ENCODE peak calls at places on chromosomes 2 and 18, in ten cellular contexts. E is hepatic stellate cell; R is astrocyte; B is nephron progenitor cell; V is stimulated activated CD4-positive, alpha-beta T cell treated with anti-CD3 and anti-CD28 coated beads, TNF-alpha, amount 100 ng/mL, for 24 hours; S is effector memory CD8-positive, alpha-beta T cell; K is AG09309; P is naive B cell; J is hepatocyte; F is upper lobe of left lung. L is an unnamed sample.
A peak's percentile ranks its signal among the peaks of the same experiment; 100 is the strongest.

GRCh38 chr2:156593011-156593921 is 157.1 kb downstream of the GPD2 start:
- DNase-seq in K (no peak), R (no peak), B (no peak), P (no peak), S (no peak), J (peak; percentile 6), F (no peak), E (no peak), V (no peak), L (no peak)

GRCh38 chr2:1899396-1899730 is 155.0 kb upstream of the PXDN start:
- DNase-seq in K (no peak), V (no peak), P (no peak), E (no peak), F (no peak), R (no peak), J (no peak), S (no peak), B (no peak), L (no peak)

GRCh38 chr2:144137705-144138428 is 382.1 kb downstream of the ZEB2 start:
- DNase-seq in F (no peak), R (peak; percentile 60), B (no peak), P (no peak), V (no peak), K (peak; percentile 10), E (peak; percentile 12), J (no peak), S (no peak), L (no peak)

GRCh38 chr2:110746586-110747521 is 14.5 kb downstream of the ACOXL start:
- DNase-seq in F (no peak), J (no peak), S (no peak), V (no peak), P (no peak), K (no peak), E (no peak), B (no peak), R (no peak), L (no peak)

GRCh38 chr18:40413160-40413559 is 1541.9 kb upstream of the PIK3C3 start:
- DNase-seq in P (no peak), E (no peak), K (no peak), F (no peak), B (peak; percentile 42), V (no peak), J (peak; percentile 61), S (no peak), R (peak; percentile 14), L (peak; percentile 8)

GRCh38 chr18:56565059-56565458 is 73.3 kb downstream of the TXNL1 start:
- DNase-seq in S (no peak), P (no peak), B (no peak), E (no peak), J (no peak), F (no peak), V (no peak), R (peak; percentile 14), K (no peak), L (no peak)

GRCh38 chr2:197306024-197306690 is 4.4 kb downstream of the ANKRD44 start:
- DNase-seq in J (no peak), S (no peak), V (no peak), B (no peak), E (no peak), R (no peak), P (no peak), K (no peak), F (no peak), L (no peak)

GRCh38 chr2:110220193-110220564 is 7.8 kb upstream of the MTLN start:
- DNase-seq in E (no peak), K (no peak), R (no peak), J (no peak), V (no peak), F (no peak), B (no peak), P (no peak), S (no peak), L (no peak)

GRCh38 chr2:154449951-154450658 is 248.4 kb upstream of the KCNJ3 start:
- DNase-seq in J (peak; percentile 4), B (no peak), S (no peak), V (no peak), P (no peak), K (no peak), R (no peak), E (no peak), F (no peak), L (no peak)

GRCh38 chr2:83742117-83742782 is 716.8 kb downstream of the SUCLG1 start:
- DNase-seq in F (no peak), R (no peak), S (no peak), V (no peak), E (no peak), J (peak; percentile 10), P (no peak), K (no peak), B (no peak), L (no peak)

GRCh38 chr2:226030369-226031077 is 631.0 kb downstream of the NYAP2 start:
- DNase-seq in K (no peak), E (no peak), J (peak; percentile 23), R (no peak), F (no peak), S (no peak), P (no peak), V (no peak), B (peak; percentile 36), L (no peak)

GRCh38 chr18:48042431-48042830 is 112.0 kb upstream of the SMAD2 start:
- DNase-seq in R (no peak), E (no peak), J (no peak), F (no peak), K (no peak), S (no peak), P (no peak), B (no peak), V (no peak), L (no peak)

GRCh38 chr2:56522605-56523089 is 338.9 kb downstream of the CCDC85A start:
- DNase-seq in S (no peak), F (no peak), E (no peak), K (no peak), V (no peak), J (peak; percentile 8), R (peak; percentile 76), B (peak; percentile 18), P (no peak), L (no peak)

GRCh38 chr2:3051266-3051665 is 326.4 kb downstream of the EIPR1 start:
- DNase-seq in E (no peak), J (no peak), B (no peak), R (no peak), F (no peak), S (no peak), P (no peak), V (no peak), K (no peak), L (no peak)

GRCh38 chr2:33426666-33427231 is 49.7 kb upstream of the RASGRP3 start:
- DNase-seq in K (no peak), B (no peak), F (no peak), P (no peak), R (peak; percentile 62), E (peak; percentile 49), V (no peak), J (peak; percentile 72), S (no peak), L (peak; percentile 5)

GRCh38 chr2:236585966-236586365 is 16.3 kb downstream of the ACKR3 start:
- DNase-seq in P (no peak), S (no peak), V (no peak), K (no peak), F (no peak), J (no peak), E (no peak), B (no peak), R (no peak), L (no peak)

GRCh38 chr18:33282709-33283333 is 157.7 kb downstream of the CCDC178 start:
- DNase-seq in B (no peak), S (no peak), R (no peak), E (no peak), V (no peak), F (peak; percentile 20), J (no peak), P (no peak), K (no peak), L (no peak)

GRCh38 chr2:42929985-42930581 is 137.7 kb upstream of the HAAO start:
- DNase-seq in E (peak; percentile 83), J (no peak), K (no peak), S (no peak), B (no peak), R (peak; percentile 82), F (no peak), P (no peak), V (no peak), L (no peak)

GRCh38 chr2:173881886-173882285 is 83.3 kb downstream of the SP3 start:
- DNase-seq in S (no peak), R (peak; percentile 40), F (no peak), B (no peak), K (no peak), P (no peak), V (no peak), E (no peak), J (no peak), L (no peak)

GRCh38 chr18:74480149-74480651 is 16.0 kb upstream of the CNDP2 start:
- DNase-seq in P (no peak), F (no peak), R (no peak), V (no peak), B (no peak), E (no peak), S (no peak), J (no peak), K (no peak), L (no peak)

L was measured in SW 1271.